ENCODE peak calls at places on chromosomes 1 and 21, in ten cellular contexts. F is CD4-positive, alpha-beta memory T cell; X is lower lobe of right lung; W is dorsolateral prefrontal cortex; N is right cardiac atrium; S is GM23248; A is colonic mucosa; Y is heart left ventricle; L is Panc1; R is uterus. E is an unnamed sample.

GRCh38 chr1:118928739-118929554 is 59.2 kb downstream of the TBX15 start:
- DNase-seq in L (no peak), W (no peak), R (no peak), F (no peak), Y (no peak), X (no peak), S (peak), A (no peak), N (no peak), E (no peak)

GRCh38 chr1:109040627-109041613 is 982 bp downstream of the WDR47 start:
- DNase-seq in W (peak), Y (peak), R (peak), S (peak), F (no peak), X (peak), A (peak), N (peak), L (no peak), E (no peak)

GRCh38 chr1:55212349-55213028 is 2.7 kb downstream of the USP24 start:
- DNase-seq in S (no peak), N (no peak), A (peak), L (no peak), Y (no peak), X (no peak), W (no peak), F (no peak), R (no peak), E (no peak)

GRCh38 chr21:16124397-16125130 is 394.8 kb downstream of the USP25 start:
- DNase-seq in R (no peak), A (no peak), L (no peak), S (peak), N (no peak), X (no peak), W (no peak), Y (no peak), F (no peak), E (no peak)

GRCh38 chr21:18245493-18245967 is 897 bp downstream of the CHODL start:
- DNase-seq in X (no peak), A (no peak), Y (no peak), L (no peak), R (no peak), F (no peak), W (no peak), S (no peak), N (peak), E (no peak)

GRCh38 chr21:42461185-42461520 is 34.9 kb downstream of the RSPH1 start:
- DNase-seq in R (no peak), S (no peak), L (no peak), W (no peak), N (no peak), X (no peak), A (peak), F (no peak), Y (no peak), E (no peak)

GRCh38 chr1:44025816-44026215 is 5.4 kb downstream of the SLC6A9 start:
- DNase-seq in A (peak), L (no peak), R (no peak), S (no peak), X (peak), N (no peak), W (no peak), Y (no peak), F (no peak), E (no peak)

GRCh38 chr21:45318556-45319341 is 31.1 kb upstream of the POFUT2 start:
- DNase-seq in S (no peak), F (no peak), W (no peak), X (peak), A (no peak), L (no peak), Y (peak), N (peak), R (peak), E (peak)

GRCh38 chr1:150256549-150257341 is 829 bp upstream of the CA14 start:
- DNase-seq in R (no peak), F (no peak), L (no peak), S (peak), A (no peak), X (no peak), N (no peak), Y (no peak), W (peak), E (no peak)

GRCh38 chr1:6918908-6919511 is 133.8 kb downstream of the CAMTA1 start:
- DNase-seq in Y (no peak), L (no peak), X (no peak), A (no peak), W (no peak), S (no peak), F (no peak), N (no peak), R (no peak), E (no peak)

GRCh38 chr1:3898994-3899775 is 887 bp downstream of the C1orf174 start:
- DNase-seq in F (peak), N (no peak), L (no peak), W (no peak), A (no peak), R (peak), S (peak), Y (no peak), X (no peak), E (no peak)

GRCh38 chr21:33029975-33030461 is 4.3 kb downstream of the OLIG2 start:
- DNase-seq in W (no peak), R (no peak), A (no peak), S (no peak), L (no peak), Y (no peak), F (no peak), X (no peak), N (no peak), E (no peak)

GRCh38 chr1:75693551-75693950 is 31.0 kb upstream of the ACADM start:
- DNase-seq in N (no peak), L (no peak), X (no peak), Y (no peak), A (no peak), F (no peak), W (no peak), S (no peak), R (no peak), E (no peak)

GRCh38 chr1:197868751-197869501 is 33.5 kb upstream of the C1orf53 start:
- DNase-seq in N (no peak), S (peak), A (peak), X (no peak), Y (no peak), R (no peak), L (peak), F (peak), W (no peak), E (peak)

GRCh38 chr1:180981596-180982387 is 40.9 kb downstream of the STX6 start:
- DNase-seq in W (no peak), L (no peak), N (no peak), X (no peak), R (no peak), A (no peak), S (no peak), Y (no peak), F (peak), E (no peak)

GRCh38 chr1:43058545-43059360 is 100.1 kb upstream of the SLC2A1 start:
- DNase-seq in L (no peak), R (no peak), N (no peak), W (no peak), X (no peak), F (no peak), Y (no peak), A (no peak), S (peak), E (no peak)

GRCh38 chr1:115233598-115233997 is 104.5 kb downstream of the NGF start:
- DNase-seq in S (peak), Y (no peak), L (no peak), R (no peak), F (no peak), A (no peak), W (no peak), X (no peak), N (no peak), E (no peak)

GRCh38 chr1:27360159-27361043 is 6.4 kb downstream of the MAP3K6 start:
- DNase-seq in X (peak), S (no peak), F (peak), L (no peak), N (peak), W (no peak), Y (no peak), A (peak), R (no peak), E (no peak)

GRCh38 chr1:35220976-35221375 is 28.0 kb upstream of the SFPQ start:
- DNase-seq in F (peak), L (no peak), Y (no peak), R (no peak), N (no peak), S (peak), A (no peak), W (no peak), X (no peak), E (no peak)

GRCh38 chr1:154593390-154593789 is 14.6 kb downstream of the ADAR start:
- DNase-seq in W (no peak), S (no peak), Y (no peak), R (no peak), N (no peak), A (no peak), L (no peak), X (no peak), F (no peak), E (no peak)

GRCh38 chr1:183912265-183912886 is 107.5 kb downstream of the RGL1 start:
- DNase-seq in L (no peak), W (no peak), Y (no peak), F (no peak), X (no peak), R (no peak), N (no peak), S (no peak), A (no peak), E (no peak)

GRCh38 chr1:44637590-44638411 is 36.5 kb downstream of the TMEM53 start:
- DNase-seq in N (no peak), F (no peak), W (no peak), A (no peak), Y (no peak), S (no peak), L (no peak), R (peak), X (no peak), E (no peak)

GRCh38 chr1:162627662-162628296 is 4.5 kb upstream of the DDR2 start:
- DNase-seq in A (no peak), N (no peak), W (no peak), L (no peak), R (no peak), S (peak), Y (no peak), X (no peak), F (peak), E (no peak)

GRCh38 chr1:160578175-160578693 is 1.1 kb downstream of the CD84 start:
- DNase-seq in Y (no peak), F (no peak), A (no peak), W (no peak), L (no peak), N (no peak), X (no peak), S (no peak), R (no peak), E (no peak)

GRCh38 chr1:160576430-160576829 is 2.9 kb downstream of the CD84 start:
- DNase-seq in F (no peak), S (peak), A (no peak), N (no peak), Y (no peak), W (no peak), L (no peak), X (no peak), R (no peak), E (no peak)

GRCh38 chr1:160577661-160578060 is 1.6 kb downstream of the CD84 start:
- DNase-seq in R (no peak), W (no peak), A (no peak), L (no peak), F (no peak), Y (no peak), S (no peak), X (no peak), N (no peak), E (no peak)

GRCh38 chr1:160576866-160577265 is 2.4 kb downstream of the CD84 start:
- DNase-seq in W (no peak), F (no peak), Y (no peak), N (no peak), R (no peak), A (no peak), S (no peak), L (no peak), X (no peak), E (no peak)

GRCh38 chr1:160575112-160575664 is 4.1 kb downstream of the CD84 start:
- DNase-seq in L (no peak), F (no peak), S (no peak), W (no peak), X (no peak), Y (no peak), A (no peak), R (no peak), N (no peak), E (no peak)
- H3K27ac ChIP-seq in L (no peak), F (peak), S (no peak), W (peak), X (peak), Y (no peak), A (peak), R (no peak), N (no peak), E (no peak)

GRCh38 chr1:229685149-229685548 is 59.1 kb downstream of the URB2 start:
- DNase-seq in X (no peak), N (no peak), S (no peak), A (no peak), R (no peak), F (no peak), Y (no peak), W (no peak), L (no peak), E (no peak)
- H3K27ac ChIP-seq in X (no peak), N (no peak), S (no peak), A (no peak), R (no peak), F (no peak), Y (no peak), W (no peak), L (no peak), E (no peak)

GRCh38 chr1:221431968-221432367 is 309.9 kb downstream of the DUSP10 start:
- DNase-seq in Y (no peak), W (no peak), F (no peak), S (no peak), X (no peak), N (no peak), R (no peak), L (no peak), A (no peak), E (no peak)

GRCh38 chr1:221439008-221439733 is 302.7 kb downstream of the DUSP10 start:
- DNase-seq in N (no peak), F (no peak), Y (no peak), X (no peak), R (no peak), S (peak), L (peak), W (no peak), A (no peak), E (no peak)

GRCh38 chr1:221437924-221438323 is 304.0 kb downstream of the DUSP10 start:
- DNase-seq in A (no peak), Y (no peak), W (no peak), S (peak), N (no peak), R (no peak), L (no peak), X (no peak), F (no peak), E (no peak)

GRCh38 chr1:221437171-221437570 is 304.7 kb downstream of the DUSP10 start:
- DNase-seq in S (no peak), L (no peak), X (no peak), R (no peak), A (no peak), Y (no peak), F (no peak), N (no peak), W (no peak), E (no peak)

GRCh38 chr1:221435510-221435909 is 306.4 kb downstream of the DUSP10 start:
- DNase-seq in X (no peak), S (peak), F (peak), Y (no peak), W (no peak), N (no peak), A (no peak), R (no peak), L (no peak), E (no peak)
- H3K27ac ChIP-seq in X (no peak), S (no peak), F (no peak), Y (no peak), W (no peak), N (no peak), A (no peak), R (no peak), L (no peak), E (no peak)

DNA sequence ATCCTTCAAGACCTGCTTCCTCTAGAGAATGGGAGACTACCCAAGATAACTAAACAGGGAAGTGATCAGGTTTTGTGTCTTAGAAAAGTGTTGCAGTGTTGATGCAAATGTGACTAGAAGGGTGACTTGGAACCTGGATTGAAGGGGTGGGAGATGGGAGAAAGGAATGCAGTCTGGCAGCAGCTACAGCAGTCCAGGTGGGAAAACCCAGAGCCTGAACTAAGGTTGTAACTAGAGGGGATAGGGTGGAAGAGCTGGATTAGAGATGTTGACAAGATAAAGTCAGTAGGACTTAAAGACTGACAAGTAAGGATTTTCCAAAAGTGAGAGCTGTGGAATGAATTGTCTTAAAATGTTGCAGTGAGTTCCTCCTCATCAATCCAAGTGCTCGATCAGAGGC is 7.1 kb upstream of the SHISA4 start:
- DNase-seq in L (no peak), W (no peak), X (no peak), R (no peak), Y (no peak), F (no peak), N (no peak), S (no peak), A (no peak), E (no peak)
- H3K27ac ChIP-seq in L (no peak), W (no peak), X (no peak), R (no peak), Y (no peak), F (no peak), N (no peak), S (no peak), A (no peak), E (no peak)

DNA sequence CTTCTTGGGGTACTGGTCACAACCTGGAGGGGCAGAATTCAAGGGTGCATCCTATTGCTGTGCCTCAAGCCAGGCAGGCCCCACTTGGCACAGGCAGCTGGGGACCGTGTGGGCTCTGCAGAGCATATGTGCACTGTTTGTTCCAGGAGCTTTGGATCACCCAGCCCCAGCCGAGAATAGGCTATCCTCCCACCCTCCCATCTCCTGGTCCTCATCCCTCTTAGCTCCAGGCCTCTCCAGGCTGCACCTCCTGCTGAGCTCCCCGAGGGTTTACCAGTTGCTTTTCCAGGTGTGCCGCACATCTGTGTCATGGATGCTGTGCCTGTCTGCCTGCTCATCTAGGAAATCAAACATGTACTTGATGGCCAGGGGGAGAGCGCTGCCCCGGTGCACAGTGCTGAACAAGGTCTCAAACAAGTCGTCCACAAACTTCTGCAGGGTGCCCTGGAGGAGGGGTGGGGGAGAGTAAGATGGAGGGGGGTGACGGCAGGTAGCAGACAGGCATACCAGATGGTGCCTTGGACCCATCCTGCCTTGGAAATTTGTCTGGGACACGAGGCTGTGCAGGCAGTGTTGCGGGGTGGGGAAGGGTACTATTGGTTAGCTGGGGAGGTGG is 120.5 kb upstream of the CD34 start:
- DNase-seq in N (no peak), R (no peak), S (no peak), F (no peak), A (no peak), X (no peak), L (no peak), Y (no peak), W (no peak), E (no peak)
- H3K27ac ChIP-seq in N (no peak), R (peak), S (no peak), F (no peak), A (no peak), X (peak), L (no peak), Y (no peak), W (peak), E (no peak)

GRCh38 chr1:51234721-51235425 is 1.2 kb upstream of the RNF11 start:
- DNase-seq in A (peak), S (peak), R (peak), F (peak), N (peak), Y (peak), X (peak), L (no peak), W (peak), E (peak)
- H3K27ac ChIP-seq in A (no peak), S (peak), R (peak), F (peak), N (no peak), Y (peak), X (peak), L (peak), W (peak), E (peak)

GRCh38 chr21:31514598-31514997 is 144.9 kb upstream of the SOD1 start:
- DNase-seq in R (no peak), L (no peak), Y (no peak), X (no peak), S (no peak), N (no peak), F (no peak), A (no peak), W (peak), E (peak)

GRCh38 chr21:31511258-31511657 is 148.2 kb upstream of the SOD1 start:
- DNase-seq in F (no peak), R (no peak), S (no peak), N (no peak), X (no peak), L (no peak), A (no peak), Y (no peak), W (no peak), E (no peak)

GRCh38 chr21:31505975-31506374 is 153.5 kb upstream of the SOD1 start:
- DNase-seq in W (no peak), A (no peak), F (peak), L (no peak), S (no peak), X (no peak), Y (no peak), R (no peak), N (no peak), E (no peak)

GRCh38 chr21:31503939-31504338 is 155.6 kb upstream of the SOD1 start:
- DNase-seq in W (no peak), Y (no peak), N (no peak), X (no peak), S (no peak), A (no peak), F (no peak), R (no peak), L (no peak), E (no peak)

GRCh38 chr21:31509108-31510017 is 150.1 kb upstream of the SOD1 start:
- DNase-seq in W (peak), L (no peak), F (peak), N (no peak), S (peak), X (no peak), A (peak), R (no peak), Y (no peak), E (no peak)
- H3K27ac ChIP-seq in W (no peak), L (no peak), F (no peak), N (no peak), S (no peak), X (no peak), A (no peak), R (no peak), Y (no peak), E (no peak)

GRCh38 chr1:966603-967295 is 467 bp downstream of the PLEKHN1 start:
- DNase-seq in Y (peak), X (peak), S (peak), L (no peak), N (peak), R (peak), F (peak), A (peak), W (no peak), E (peak)
- H3K27ac ChIP-seq in Y (no peak), X (peak), S (peak), L (peak), N (no peak), R (peak), F (peak), A (peak), W (no peak), E (peak)

GRCh38 chr1:20446796-20447195 is 39.2 kb downstream of the CAMK2N1 start:
- DNase-seq in Y (no peak), L (no peak), S (peak), W (peak), F (no peak), N (no peak), R (no peak), A (no peak), X (no peak), E (no peak)
- H3K27ac ChIP-seq in Y (no peak), L (no peak), S (no peak), W (no peak), F (no peak), N (no peak), R (no peak), A (no peak), X (no peak), E (no peak)

GRCh38 chr1:220966874-220967631 is 87.8 kb downstream of the HLX start:
- DNase-seq in Y (no peak), R (no peak), F (no peak), A (no peak), S (peak), W (no peak), X (no peak), L (no peak), N (peak), E (no peak)

GRCh38 chr1:220956861-220957605 is 77.8 kb downstream of the HLX start:
- DNase-seq in W (peak), Y (no peak), A (no peak), F (no peak), L (no peak), X (no peak), R (peak), N (peak), S (peak), E (no peak)

GRCh38 chr1:220966473-220966872 is 87.2 kb downstream of the HLX start:
- DNase-seq in A (no peak), R (no peak), S (no peak), W (no peak), N (no peak), L (no peak), Y (no peak), F (no peak), X (no peak), E (no peak)

GRCh38 chr1:220958234-220958633 is 79.0 kb downstream of the HLX start:
- DNase-seq in F (no peak), Y (no peak), A (no peak), W (no peak), R (no peak), X (no peak), N (no peak), L (no peak), S (no peak), E (no peak)

GRCh38 chr1:220962031-220962751 is 82.9 kb downstream of the HLX start:
- DNase-seq in N (no peak), W (no peak), F (no peak), A (no peak), L (peak), R (no peak), X (no peak), Y (no peak), S (peak), E (no peak)
- H3K27ac ChIP-seq in N (no peak), W (no peak), F (no peak), A (no peak), L (no peak), R (no peak), X (no peak), Y (no peak), S (peak), E (no peak)